ENCODE peak calls at places on chromosomes 3 and 15, in six cellular contexts. H is stomach, E is right cardiac atrium, Q is lung, K is upper lobe of right lung, P is tibial nerve. Z is an unnamed sample.

GRCh38 chr3:71955549-71956373 is 170.8 kb upstream of the PROK2 start:
- DNase-seq in Q (peak), K (peak), H (peak), E (peak), P (peak), Z (peak)

GRCh38 chr3:148707596-148708386 is 10.1 kb downstream of the AGTR1 start:
- DNase-seq in H (no peak), E (no peak), Q (no peak), K (no peak), P (no peak), Z (no peak)

GRCh38 chr3:106176734-106177133 is 307.9 kb upstream of the CBLB start:
- DNase-seq in E (no peak), K (no peak), Q (no peak), P (no peak), H (no peak), Z (no peak)

GRCh38 chr3:36695113-36695768 is 69.1 kb downstream of the DCLK3 start:
- DNase-seq in P (no peak), K (no peak), Q (no peak), H (no peak), E (no peak), Z (no peak)

GRCh38 chr3:156483961-156484787 is 70.7 kb downstream of the SSR3 start:
- DNase-seq in P (peak), H (no peak), Q (no peak), E (no peak), K (no peak), Z (no peak)

GRCh38 chr3:99883138-99883461 is 65.4 kb downstream of the CMSS1 start:
- DNase-seq in P (no peak), K (no peak), Q (no peak), E (no peak), H (no peak), Z (no peak)

GRCh38 chr3:94405258-94406035 is 342.6 kb downstream of the NSUN3 start:
- DNase-seq in E (no peak), Q (no peak), P (no peak), K (no peak), H (no peak), Z (no peak)

GRCh38 chr3:8767181-8767666 is 2.2 kb downstream of the OXTR start:
- DNase-seq in Q (no peak), P (no peak), K (no peak), H (no peak), E (no peak), Z (no peak)

GRCh38 chr3:15630646-15631350 is 29.3 kb downstream of the BTD start:
- DNase-seq in H (no peak), E (no peak), Q (no peak), K (no peak), P (no peak), Z (no peak)

GRCh38 chr3:180409170-180409569 is 192.8 kb upstream of the TTC14 start:
- DNase-seq in E (no peak), H (no peak), P (no peak), Q (no peak), K (no peak), Z (no peak)

GRCh38 chr3:6602329-6602728 is 258.6 kb upstream of the GRM7 start:
- DNase-seq in K (no peak), P (no peak), H (no peak), E (no peak), Q (no peak), Z (no peak)

GRCh38 chr15:27843146-27843545 is 256.0 kb downstream of the OCA2 start:
- DNase-seq in Q (no peak), K (no peak), E (no peak), P (no peak), H (no peak), Z (no peak)
- H3K27ac ChIP-seq in Q (no peak), K (no peak), E (no peak), P (no peak), H (no peak), Z (no peak)

GRCh38 chr15:90211009-90211408 is 9.9 kb downstream of the SEMA4B start:
- DNase-seq in Q (no peak), H (no peak), P (no peak), E (no peak), K (no peak), Z (no peak)

GRCh38 chr15:90212221-90213079 is 11.3 kb downstream of the SEMA4B start:
- DNase-seq in H (peak), Q (no peak), K (no peak), E (no peak), P (no peak), Z (no peak)

GRCh38 chr15:90213123-90213817 is 12.1 kb downstream of the SEMA4B start:
- DNase-seq in E (no peak), P (no peak), Q (peak), H (peak), K (no peak), Z (no peak)

GRCh38 chr15:90210593-90210992 is 9.5 kb downstream of the SEMA4B start:
- DNase-seq in K (no peak), H (peak), P (no peak), Q (no peak), E (peak), Z (no peak)

DNA sequence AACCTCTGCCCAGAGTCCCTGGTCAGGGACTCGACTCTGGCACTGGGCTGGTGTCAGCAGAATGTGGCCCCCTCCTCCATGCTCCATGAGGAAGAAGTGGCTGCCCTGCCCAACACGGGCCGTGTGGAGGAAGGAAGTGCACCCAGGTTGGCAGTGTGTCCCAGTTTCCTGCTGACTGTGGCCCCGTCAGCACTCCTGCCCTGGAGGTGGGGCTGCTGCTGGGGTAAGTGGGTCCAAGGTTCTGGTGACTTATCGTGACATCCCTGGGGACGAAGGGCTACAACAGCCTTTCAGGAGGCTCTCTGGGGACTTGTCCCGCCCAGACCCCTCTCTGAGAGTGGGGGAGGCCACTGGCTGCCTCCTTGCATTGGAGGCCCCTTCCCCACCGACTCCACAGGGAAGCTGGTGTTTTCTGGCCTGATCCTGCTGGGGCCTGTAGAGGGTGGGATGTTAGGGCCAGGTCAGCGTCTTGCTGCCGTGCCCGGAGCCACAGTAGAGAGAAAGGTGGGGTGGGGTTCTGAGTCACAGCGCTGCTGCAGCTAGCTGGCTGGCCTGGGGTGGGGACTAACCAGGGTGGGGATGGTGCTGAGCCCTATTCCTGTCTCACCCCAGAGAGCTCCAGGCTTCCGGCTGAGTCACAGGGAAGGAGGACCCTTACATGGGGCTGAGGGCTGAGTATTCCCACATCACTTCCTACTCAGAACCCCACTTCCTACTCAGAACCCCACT is 10.5 kb downstream of the SEMA4B start:
- DNase-seq in H (peak), Q (no peak), P (no peak), E (peak), K (no peak), Z (no peak)
- H3K27ac ChIP-seq in H (peak), Q (no peak), P (no peak), E (peak), K (no peak), Z (no peak)

GRCh38 chr3:172511783-172512357 is 11.4 kb downstream of the TNFSF10 start:
- DNase-seq in H (no peak), P (no peak), E (no peak), Q (no peak), K (no peak), Z (no peak)
- H3K27ac ChIP-seq in H (peak), P (no peak), E (no peak), Q (peak), K (peak), Z (no peak)

GRCh38 chr3:66140763-66141372 is 79.9 kb upstream of the SLC25A26 start:
- DNase-seq in P (no peak), K (no peak), E (no peak), Q (no peak), H (peak), Z (no peak)

GRCh38 chr3:66140106-66140505 is 80.7 kb upstream of the SLC25A26 start:
- DNase-seq in P (no peak), H (no peak), Q (no peak), E (no peak), K (no peak), Z (no peak)

GRCh38 chr3:66149269-66149668 is 71.5 kb upstream of the SLC25A26 start:
- DNase-seq in Q (no peak), H (no peak), P (no peak), K (no peak), E (no peak), Z (no peak)

GRCh38 chr3:66142079-66142478 is 78.7 kb upstream of the SLC25A26 start:
- DNase-seq in E (no peak), P (no peak), H (no peak), K (no peak), Q (no peak), Z (no peak)

GRCh38 chr3:66144792-66145733 is 75.7 kb upstream of the SLC25A26 start:
- DNase-seq in H (no peak), P (no peak), Q (no peak), E (no peak), K (no peak), Z (no peak)
- H3K27ac ChIP-seq in H (no peak), P (no peak), Q (no peak), E (no peak), K (no peak), Z (no peak)